ENCODE peak calls at places on chromosomes 11 and 22, in nine cellular contexts. Y is body of pancreas, K is adrenal gland, L is uterus, G is stomach, Z is sigmoid colon, D is spleen, R is esophagus muscularis mucosa, J is upper lobe of left lung. E is an unnamed sample.

GRCh38 chr11:26467506-26467905 is 104.6 kb downstream of the MUC15 start:
- DNase-seq in J (no peak), Y (no peak), R (no peak), K (no peak), L (no peak), D (no peak), G (no peak), Z (no peak), E (no peak)

GRCh38 chr22:29912605-29913398 is 29.8 kb downstream of the MTMR3 start:
- DNase-seq in Z (no peak), L (no peak), K (no peak), D (no peak), J (no peak), Y (no peak), G (no peak), R (no peak), E (no peak)

GRCh38 chr11:109071712-109072524 is 350.1 kb upstream of the C11orf87 start:
- DNase-seq in K (peak; percentile 30), Y (peak; percentile 13), Z (no peak), G (no peak), D (no peak), R (peak; percentile 87), L (peak; percentile 57), J (no peak), E (no peak)

GRCh38 chr11:47508595-47509555 is 44.1 kb downstream of the CELF1 start:
- DNase-seq in G (peak; percentile 63), D (no peak), K (no peak), L (no peak), R (no peak), Y (peak; percentile 67), J (peak; percentile 56), Z (no peak), E (no peak)

GRCh38 chr11:60078021-60078420 is 10.4 kb upstream of the MS4A2 start:
- DNase-seq in Y (no peak), Z (no peak), K (no peak), D (no peak), R (no peak), L (no peak), G (no peak), J (no peak), E (no peak)

GRCh38 chr11:77090373-77091111 is 12.1 kb upstream of the OMP start:
- DNase-seq in D (peak; percentile 70), J (no peak), Y (peak; percentile 3), Z (peak; percentile 63), R (no peak), G (no peak), L (no peak), K (no peak), E (no peak)

GRCh38 chr11:46363455-46363920 is 16.2 kb downstream of the DGKZ start:
- DNase-seq in J (peak; percentile 49), D (peak; percentile 79), R (no peak), Z (no peak), G (no peak), Y (peak; percentile 38), K (peak; percentile 84), L (no peak), E (no peak)

GRCh38 chr11:61947486-61948210 is 2.5 kb upstream of the BEST1 start:
- DNase-seq in R (peak; percentile 98), J (peak; percentile 89), G (peak; percentile 88), Z (peak; percentile 95), Y (peak; percentile 91), K (peak; percentile 85), L (peak; percentile 95), D (peak; percentile 92), E (no peak)

GRCh38 chr11:67230406-67230805 is 35.9 kb upstream of the GRK2 start:
- DNase-seq in L (no peak), J (no peak), D (no peak), Y (no peak), Z (no peak), R (no peak), G (no peak), K (no peak), E (no peak)

GRCh38 chr22:50398698-50399648 is 55.8 kb downstream of the PPP6R2 start:
- DNase-seq in L (no peak), Y (peak; percentile 82), R (no peak), K (no peak), Z (no peak), D (no peak), J (no peak), G (peak; percentile 63), E (no peak)

GRCh38 chr22:32949719-32950118 is 108.5 kb downstream of the SYN3 start:
- DNase-seq in Z (no peak), D (no peak), J (no peak), R (peak; percentile 45), Y (no peak), G (no peak), K (no peak), L (no peak), E (no peak)

GRCh38 chr22:27934069-27934468 is 15.0 kb upstream of the PITPNB start:
- DNase-seq in L (no peak), R (no peak), D (no peak), Z (no peak), Y (no peak), G (no peak), J (no peak), K (no peak), E (no peak)

GRCh38 chr22:34587357-34588356 is 478.3 kb upstream of the ISX start:
- DNase-seq in K (no peak), R (no peak), Y (peak; percentile 45), D (no peak), G (no peak), J (no peak), L (no peak), Z (no peak), E (no peak)

GRCh38 chr11:97814325-97814959 is 1206.3 kb upstream of the CNTN5 start:
- DNase-seq in K (no peak), Z (no peak), D (no peak), R (no peak), G (no peak), Y (no peak), J (no peak), L (no peak), E (no peak)

GRCh38 chr22:38506118-38506962 is at the start of gene DDX17:
- DNase-seq in R (peak; percentile 99), D (peak; percentile 97), Y (peak; percentile 96), Z (peak; percentile 98), J (peak; percentile 95), K (peak; percentile 93), L (peak; percentile 96), G (peak; percentile 96), E (peak; percentile 87)
- TF ChIP-seq POLR2A in R (peak; percentile 53), D (no peak), Y (peak; percentile 23), Z (peak; percentile 64), J (peak; percentile 79), K (peak; percentile 67), L (peak; percentile 50), G (peak; percentile 29), E (no peak)

GRCh38 chr22:36406139-36406538 is 18.4 kb upstream of the MYH9 start:
- DNase-seq in J (peak; percentile 51), D (no peak), G (no peak), Z (no peak), R (no peak), L (no peak), K (no peak), Y (no peak), E (no peak)
- H3K36me3 ChIP-seq in J (no peaks in the 10 kb centered on the region), D (no peaks in the 10 kb centered on the region), G (no peaks in the 10 kb centered on the region), Z (peaks cover 13% of the 10 kb centered on the region), R (peaks cover 3% of the 10 kb centered on the region), L (no peaks in the 10 kb centered on the region), K (no peaks in the 10 kb centered on the region), Y (no peaks in the 10 kb centered on the region), E (no peaks in the 10 kb centered on the region)

GRCh38 chr22:36395922-36396321 is 8.2 kb upstream of the MYH9 start:
- DNase-seq in G (no peak), Z (no peak), R (no peak), Y (no peak), D (no peak), K (no peak), L (no peak), J (no peak), E (no peak)
- H3K27ac ChIP-seq in G (no peak overlapping the region), Z (no peak overlapping the region), R (no peak overlapping the region), Y (no peak overlapping the region), D (no peak overlapping the region), K (no peak overlapping the region), L (no peak overlapping the region), J (no peak overlapping the region), E (peak overlapping the region; percentile 63)

GRCh38 chr11:44952500-44953260 is 2.0 kb upstream of the TP53I11 start:
- DNase-seq in Y (no peak), D (no peak), R (no peak), G (no peak), J (no peak), K (no peak), L (no peak), Z (no peak), E (no peak)

GRCh38 chr11:44950036-44950624 is 553 bp downstream of the TP53I11 start:
- DNase-seq in K (peak; percentile 48), G (peak; percentile 38), Z (no peak), L (no peak), J (peak; percentile 38), R (no peak), Y (peak; percentile 57), D (peak; percentile 91), E (no peak)

GRCh38 chr11:44949160-44950035 is 1.3 kb downstream of the TP53I11 start:
- DNase-seq in G (no peak), R (no peak), Z (no peak), K (no peak), L (no peak), Y (peak; percentile 48), J (peak; percentile 48), D (peak; percentile 88), E (no peak)

GRCh38 chr11:44952082-44952481 is 1.4 kb upstream of the TP53I11 start:
- DNase-seq in J (no peak), L (no peak), G (no peak), R (no peak), Z (no peak), Y (peak; percentile 39), K (no peak), D (no peak), E (no peak)

GRCh38 chr11:44950625-44951472 is at the start of gene TP53I11:
- DNase-seq in R (no peak), Z (peak; percentile 88), L (peak; percentile 60), K (peak; percentile 76), G (peak; percentile 83), J (peak; percentile 90), D (peak; percentile 95), Y (peak; percentile 85), E (no peak)
- TF ChIP-seq POLR2A in R (peak; percentile 26), Z (no peak), L (peak; percentile 86), K (peak; percentile 62), G (no peak), J (no peak), D (peak; percentile 62), Y (peak; percentile 82), E (peak; percentile 81)

DNA sequence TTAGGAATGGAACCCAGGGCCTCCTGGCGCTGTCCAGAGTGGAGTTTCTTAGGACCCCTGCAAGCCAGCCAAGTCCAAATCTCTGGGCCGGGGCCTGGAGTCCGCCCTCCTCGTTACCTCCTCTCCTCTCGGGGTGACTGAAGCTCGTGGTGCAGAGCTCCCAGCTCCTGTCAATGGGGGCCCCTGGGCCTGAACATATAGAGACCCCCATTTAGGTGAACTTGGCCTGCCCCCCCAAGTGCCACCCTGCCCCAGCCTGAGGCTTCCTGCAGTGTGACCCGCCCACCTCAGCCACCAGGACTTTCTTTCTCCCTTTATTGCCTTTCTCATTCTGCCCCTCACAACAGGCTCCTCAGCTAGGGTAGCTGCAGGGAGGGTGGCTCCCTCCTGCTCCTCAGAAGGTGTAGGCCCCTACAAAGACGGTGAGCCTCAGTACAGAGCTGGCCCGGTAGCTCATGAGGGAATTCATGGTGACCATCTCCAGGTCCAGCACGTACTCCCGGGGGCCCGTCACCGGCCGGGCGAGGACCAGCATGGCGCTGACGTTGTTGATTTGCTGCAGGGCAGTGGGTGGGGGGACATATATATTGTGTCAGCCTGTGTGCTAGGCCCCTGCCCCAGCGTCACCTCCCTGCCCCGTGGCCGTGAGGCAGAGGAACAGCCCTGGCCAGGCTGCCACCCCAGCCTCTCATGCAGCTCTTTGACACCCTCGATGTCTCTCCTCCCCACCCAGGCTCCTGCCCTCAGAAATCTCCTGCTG is 5.9 kb downstream of the EFEMP2 start:
- DNase-seq in K (no peak), G (no peak), R (no peak), Z (peak; percentile 67), L (peak; percentile 15), Y (no peak), J (no peak), D (peak; percentile 75), E (no peak)
- H3K36me3 ChIP-seq in K (no peaks in the 10 kb centered on the region), G (peaks cover 72% of the 10 kb centered on the region), R (peaks cover 93% of the 10 kb centered on the region), Z (peaks cover 88% of the 10 kb centered on the region), L (no peaks in the 10 kb centered on the region), Y (peaks cover 3% of the 10 kb centered on the region), J (peaks cover 16% of the 10 kb centered on the region), D (peaks cover 51% of the 10 kb centered on the region), E (peaks cover 67% of the 10 kb centered on the region)

E was measured in esophagus squamous epithelium.